ENCODE peak calls at places on chromosomes 2 and 18, in four cellular contexts. K is neural progenitor cell, N is breast epithelium, P is A549. B is an unnamed sample. For H3K4me1, the result is how much of the 10 kb centered on the place peaks cover.

GRCh38 chr2:111200333-111200879 is 79.7 kb downstream of the BCL2L11 start:
- DNase-seq in K (peak), N (no peak), P (no peak), B (no peak)

GRCh38 chr2:238910751-238911351 is 63.0 kb downstream of the TWIST2 start:
- DNase-seq in N (no peak), P (no peak), K (no peak), B (peak)

GRCh38 chr2:42328148-42328833 is 32.7 kb downstream of the COX7A2L start:
- DNase-seq in N (no peak), P (peak), K (no peak), B (no peak)

GRCh38 chr18:45935591-45936335 is 31.4 kb downstream of the EPG5 start:
- DNase-seq in P (no peak), N (no peak), K (no peak), B (no peak)

GRCh38 chr2:199940373-199940772 is 14.9 kb downstream of the TYW5 start:
- DNase-seq in P (peak), N (no peak), K (peak), B (no peak)

GRCh38 chr18:5868218-5868904 is 27.0 kb downstream of the TMEM200C start:
- DNase-seq in N (no peak), P (peak), K (peak), B (peak)

GRCh38 chr2:102283996-102284395 is 27.4 kb upstream of the IL1RL1 start:
- DNase-seq in K (no peak), N (no peak), P (no peak), B (no peak)

GRCh38 chr2:29123584-29124349 is 8.6 kb downstream of the CLIP4 start:
- DNase-seq in N (no peak), K (no peak), P (peak), B (no peak)

GRCh38 chr2:133421516-133422324 is 146.5 kb downstream of the NCKAP5 start:
- DNase-seq in P (no peak), K (peak), N (no peak), B (no peak)

GRCh38 chr2:238285653-238286082 is 2.7 kb downstream of the PER2 start:
- DNase-seq in K (peak), N (peak), P (peak), B (peak)

GRCh38 chr2:149235837-149236236 is 94.5 kb upstream of the LYPD6 start:
- DNase-seq in N (no peak), K (no peak), P (no peak), B (no peak)

GRCh38 chr2:55019547-55020258 is 30.5 kb downstream of the RTN4 start:
- DNase-seq in N (no peak), K (no peak), P (no peak), B (no peak)

DNA sequence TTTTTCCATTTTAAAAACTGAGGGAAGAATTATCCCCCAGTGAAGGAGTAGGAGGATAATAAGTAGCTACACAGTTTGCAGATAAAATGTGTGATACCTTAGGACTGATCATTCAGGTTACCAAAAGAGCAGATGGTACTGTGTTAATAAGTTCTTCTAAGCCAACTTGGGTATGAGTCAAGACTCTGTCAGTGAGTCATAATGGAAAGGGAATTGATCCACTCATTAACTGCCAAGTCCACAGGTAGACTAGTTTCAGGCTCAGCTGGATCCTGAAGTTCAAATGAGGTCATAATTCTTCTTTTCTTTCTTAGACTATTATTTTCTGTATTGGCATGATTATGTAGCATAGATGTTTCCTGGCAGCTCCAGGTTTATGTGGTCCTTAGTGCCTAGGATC is 142.4 kb upstream of the ALPP start:
- DNase-seq in P (no peak), N (no peak), K (no peak), B (no peak)
- H3K4me3 ChIP-seq in P (no peak), N (no peak), K (no peak), B (no peak)

DNA sequence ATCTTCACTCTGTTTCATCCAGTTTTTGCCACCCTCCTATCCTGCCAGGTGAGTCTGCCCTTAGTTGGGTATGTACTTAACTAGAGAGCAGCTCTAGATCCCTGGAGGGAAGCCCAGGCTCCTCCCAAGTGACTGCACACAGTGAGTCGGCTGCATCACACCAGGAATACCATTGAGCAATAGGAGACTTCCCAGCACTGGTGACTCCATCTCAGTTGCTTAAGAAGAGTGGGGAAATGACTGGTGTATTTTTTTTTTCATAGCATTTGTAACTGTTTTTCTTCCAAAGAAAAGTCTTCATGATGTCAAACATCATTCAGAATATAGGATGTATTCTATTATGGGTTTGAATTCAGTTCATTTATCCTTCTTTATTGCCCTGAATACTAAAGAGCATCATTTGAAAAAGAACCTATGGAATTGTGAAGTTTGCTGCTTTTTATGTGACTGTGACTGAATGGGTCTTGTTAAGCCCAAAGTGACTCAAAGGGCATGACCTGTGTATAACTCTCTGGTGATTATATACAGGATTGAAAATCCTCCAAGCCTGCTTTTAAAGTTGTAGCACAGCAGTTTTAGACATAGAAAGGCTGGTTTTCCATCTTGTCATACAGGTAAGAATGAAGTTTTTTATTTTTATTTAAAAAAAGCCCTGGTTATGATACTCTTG is 84.3 kb downstream of the MAP3K20 start:
- DNase-seq in P (peak), N (peak), K (peak), B (peak)
- H3K4me1 ChIP-seq in P (half or more), N (under half), K (under half), B (under half)

GRCh38 chr2:39772812-39773152 is 6.3 kb downstream of the THUMPD2 start:
- DNase-seq in N (no peak), K (no peak), P (no peak), B (no peak)
- H3K4me3 ChIP-seq in N (no peak), K (no peak), P (no peak), B (no peak)

GRCh38 chr2:68236080-68236734 is 16.1 kb downstream of the PPP3R1 start:
- DNase-seq in N (no peak), P (no peak), K (no peak), B (no peak)
- H3K4me1 ChIP-seq in N (under half), P (half or more), K (under half), B (under half)

GRCh38 chr2:232129483-232129882 is 168.0 kb downstream of the DIS3L2 start:
- DNase-seq in P (no peak), N (no peak), K (no peak), B (no peak)
- H3K4me3 ChIP-seq in P (no peak), N (no peak), K (no peak), B (no peak)

B was measured in left lung.